ENCODE peak calls at places on chromosome 22, in nine cellular contexts. O is GM12891, R is body of pancreas, Y is transverse colon, A is activated T-cell treated with anti-CD3 and anti-CD28 coated beads for 1 hour, T is NCI-H774, G is germinal center, J is T follicular helper cell, N is AG20443. D is an unnamed sample.

GRCh38 chr22:24208012-24208749 is 26.9 kb downstream of the SUSD2 start:
- DNase-seq in O (no peak), R (peak), Y (no peak), A (no peak), T (peak), G (no peak), J (no peak), N (peak), D (peak)

GRCh38 chr22:48688366-48688765 is 1139.3 kb downstream of the BRD1 start:
- DNase-seq in O (no peak), R (no peak), Y (no peak), A (no peak), T (no peak), G (no peak), J (no peak), N (no peak), D (no peak)

GRCh38 chr22:26918236-26918635 is 260.8 kb downstream of the MIAT start:
- DNase-seq in O (no peak), R (no peak), Y (no peak), A (no peak), T (no peak), G (no peak), J (no peak), N (no peak), D (no peak)

GRCh38 chr22:38842512-38843200 is 1.2 kb downstream of the NPTXR start:
- DNase-seq in O (no peak), R (no peak), Y (no peak), A (no peak), T (no peak), G (no peak), J (no peak), N (no peak), D (no peak)

GRCh38 chr22:46192210-46192993 is 42.1 kb downstream of the PPARA start:
- DNase-seq in O (no peak), R (no peak), Y (no peak), A (no peak), T (peak), G (no peak), J (no peak), N (no peak), D (no peak)

GRCh38 chr22:17120281-17120680 is 879 bp downstream of the TMEM121B start:
- DNase-seq in O (peak), R (peak), Y (peak), A (peak), T (no peak), G (peak), J (peak), N (peak), D (peak)

GRCh38 chr22:37884420-37884819 is 21.7 kb upstream of the MICALL1 start:
- DNase-seq in O (no peak), R (no peak), Y (no peak), A (no peak), T (no peak), G (no peak), J (no peak), N (no peak), D (no peak)

GRCh38 chr22:43160497-43161126 is 9.3 kb downstream of the TSPO start:
- DNase-seq in O (no peak), R (no peak), Y (no peak), A (no peak), T (no peak), G (no peak), J (no peak), N (no peak), D (no peak)

GRCh38 chr22:49993649-49994360 is 18.8 kb downstream of the IL17REL start:
- DNase-seq in O (no peak), R (no peak), Y (no peak), A (no peak), T (no peak), G (no peak), J (no peak), N (no peak), D (no peak)

GRCh38 chr22:23762866-23763578 is at the start of gene C22orf15:
- DNase-seq in O (no peak), R (no peak), Y (no peak), A (no peak), T (no peak), G (no peak), J (no peak), N (peak), D (no peak)

GRCh38 chr22:20586403-20586745 is 79.0 kb downstream of the MED15 start:
- DNase-seq in O (no peak), R (no peak), Y (no peak), A (no peak), T (no peak), G (no peak), J (no peak), N (no peak), D (no peak)

GRCh38 chr22:44592466-44593180 is 94.6 kb upstream of the RTL6 start:
- DNase-seq in O (no peak), R (no peak), Y (no peak), A (no peak), T (no peak), G (no peak), J (no peak), N (no peak), D (no peak)

GRCh38 chr22:45084400-45084920 is 74.7 kb upstream of the PHF21B start:
- DNase-seq in O (no peak), R (no peak), Y (no peak), A (no peak), T (no peak), G (no peak), J (no peak), N (no peak), D (no peak)

GRCh38 chr22:24827305-24827704 is 21.3 kb downstream of the SGSM1 start:
- DNase-seq in O (no peak), R (peak), Y (peak), A (no peak), T (peak), G (no peak), J (no peak), N (no peak), D (no peak)

GRCh38 chr22:40043086-40043485 is 48.3 kb downstream of the FAM83F start:
- DNase-seq in O (no peak), R (peak), Y (peak), A (no peak), T (no peak), G (no peak), J (no peak), N (peak), D (peak)

GRCh38 chr22:36221799-36222751 is 17.3 kb downstream of the APOL2 start:
- DNase-seq in O (no peak), R (peak), Y (peak), A (peak), T (no peak), G (peak), J (peak), N (peak), D (peak)

GRCh38 chr22:44195189-44195871 is 14.6 kb downstream of the PARVG start:
- DNase-seq in O (no peak), R (no peak), Y (no peak), A (no peak), T (no peak), G (no peak), J (no peak), N (no peak), D (no peak)

GRCh38 chr22:46996595-46997310 is 234.3 kb downstream of the TBC1D22A start:
- DNase-seq in O (no peak), R (peak), Y (no peak), A (no peak), T (no peak), G (no peak), J (no peak), N (no peak), D (peak)

GRCh38 chr22:19776433-19777031 is 16.0 kb downstream of the TBX1 start:
- DNase-seq in O (no peak), R (no peak), Y (no peak), A (no peak), T (no peak), G (no peak), J (no peak), N (peak), D (no peak)

GRCh38 chr22:34395370-34395769 is 475.1 kb upstream of the LARGE1 start:
- DNase-seq in O (no peak), R (no peak), Y (no peak), A (no peak), T (no peak), G (no peak), J (no peak), N (no peak), D (no peak)

GRCh38 chr22:19051381-19051780 is 70.8 kb downstream of the DGCR2 start:
- DNase-seq in O (no peak), R (no peak), Y (no peak), A (no peak), T (no peak), G (no peak), J (no peak), N (no peak), D (peak)

GRCh38 chr22:19103881-19104821 is 18.1 kb downstream of the DGCR2 start:
- DNase-seq in O (no peak), R (peak), Y (no peak), A (no peak), T (no peak), G (no peak), J (no peak), N (peak), D (peak)

GRCh38 chr22:49008682-49009235 is 818.9 kb downstream of the BRD1 start:
- DNase-seq in O (no peak), R (no peak), Y (no peak), A (no peak), T (no peak), G (no peak), J (no peak), N (no peak), D (no peak)

GRCh38 chr22:46829140-46829891 is 66.9 kb downstream of the TBC1D22A start:
- DNase-seq in O (no peak), R (no peak), Y (no peak), A (no peak), T (no peak), G (no peak), J (no peak), N (peak), D (no peak)

GRCh38 chr22:47213571-47214230 is 451.3 kb downstream of the TBC1D22A start:
- DNase-seq in O (no peak), R (peak), Y (peak), A (peak), T (no peak), G (peak), J (peak), N (peak), D (peak)

GRCh38 chr22:39999144-39999757 is 4.5 kb downstream of the FAM83F start:
- DNase-seq in O (no peak), R (no peak), Y (peak), A (no peak), T (no peak), G (no peak), J (no peak), N (no peak), D (no peak)

GRCh38 chr22:45302047-45302446 is 7.7 kb upstream of the FAM118A start:
- DNase-seq in O (no peak), R (no peak), Y (no peak), A (no peak), T (peak), G (no peak), J (no peak), N (peak), D (no peak)

GRCh38 chr22:43289551-43289963 is 53.6 kb downstream of the SCUBE1 start:
- DNase-seq in O (no peak), R (no peak), Y (no peak), A (no peak), T (no peak), G (no peak), J (no peak), N (no peak), D (no peak)

GRCh38 chr22:47659467-47660302 is 897.2 kb downstream of the TBC1D22A start:
- DNase-seq in O (no peak), R (no peak), Y (no peak), A (no peak), T (no peak), G (no peak), J (no peak), N (no peak), D (no peak)

GRCh38 chr22:44597616-44598015 is 99.6 kb upstream of the RTL6 start:
- DNase-seq in O (no peak), R (peak), Y (no peak), A (no peak), T (peak), G (no peak), J (no peak), N (peak), D (no peak)

GRCh38 chr22:19962246-19962908 is 20.8 kb upstream of the TXNRD2 start:
- DNase-seq in O (peak), R (peak), Y (peak), A (no peak), T (peak), G (peak), J (peak), N (peak), D (peak)

GRCh38 chr22:50016988-50017700 is 4.6 kb upstream of the IL17REL start:
- DNase-seq in O (no peak), R (peak), Y (peak), A (no peak), T (no peak), G (no peak), J (peak), N (no peak), D (no peak)